ENCODE peak calls at places on chromosomes 11 and 22, in six cellular contexts. A is GM03348; U is activated CD4-positive, alpha-beta memory T cell treated with anti-CD3 and anti-CD28 coated beads for 36 hours; M is SW 1271; V is endothelial cell; L is HTR-8/SVneo. K is an unnamed sample.

GRCh38 chr22:47380692-47381091 is 618.2 kb downstream of the TBC1D22A start:
- DNase-seq in A (no peak), U (no peak), M (no peak), V (no peak), L (no peak), K (no peak)

GRCh38 chr11:14578551-14578956 is 58.4 kb upstream of the PSMA1 start:
- DNase-seq in A (no peak), U (peak), M (peak), V (peak), L (no peak), K (no peak)

GRCh38 chr11:118281284-118281683 is 17.2 kb upstream of the MPZL2 start:
- DNase-seq in A (no peak), U (peak), M (no peak), V (no peak), L (no peak), K (no peak)

GRCh38 chr22:24189249-24190158 is 8.2 kb downstream of the SUSD2 start:
- DNase-seq in A (peak), U (peak), M (peak), V (peak), L (peak), K (no peak)

GRCh38 chr11:43648888-43649287 is 31.6 kb upstream of the HSD17B12 start:
- DNase-seq in A (no peak), U (no peak), M (no peak), V (no peak), L (no peak), K (no peak)

GRCh38 chr11:2088284-2088683 is 50.9 kb downstream of the IGF2 start:
- DNase-seq in A (no peak), U (peak), M (no peak), V (no peak), L (no peak), K (no peak)

GRCh38 chr22:46561435-46561905 is 24.1 kb upstream of the CELSR1 start:
- DNase-seq in A (no peak), U (peak), M (peak), V (no peak), L (no peak), K (no peak)

GRCh38 chr11:46107780-46108179 is 13.5 kb downstream of the PHF21A start:
- DNase-seq in A (no peak), U (no peak), M (no peak), V (no peak), L (no peak), K (no peak)

GRCh38 chr11:72673943-72674828 is at the start of gene PDE2A:
- DNase-seq in A (no peak), U (no peak), M (no peak), V (peak), L (no peak), K (no peak)

GRCh38 chr11:83970061-83970671 is 684.0 kb upstream of the CCDC90B start:
- DNase-seq in A (no peak), U (no peak), M (no peak), V (no peak), L (no peak), K (no peak)

GRCh38 chr11:46210133-46210636 is 67.3 kb upstream of the CREB3L1 start:
- DNase-seq in A (peak), U (peak), M (no peak), V (no peak), L (peak), K (peak)

GRCh38 chr22:25051073-25051472 is 98.6 kb downstream of the KIAA1671 start:
- DNase-seq in A (no peak), U (peak), M (no peak), V (no peak), L (no peak), K (no peak)

GRCh38 chr22:41382098-41382578 is 396 bp downstream of the TEF start:
- DNase-seq in A (peak), U (peak), M (peak), V (peak), L (peak), K (no peak)

GRCh38 chr11:2771758-2772466 is 72.1 kb upstream of the KCNQ1OT1 start:
- DNase-seq in A (no peak), U (peak), M (no peak), V (peak), L (no peak), K (no peak)

GRCh38 chr11:114822038-114822437 is 143.7 kb downstream of the NXPE2 start:
- DNase-seq in A (no peak), U (no peak), M (no peak), V (no peak), L (no peak), K (no peak)

GRCh38 chr11:130909650-130910049 is 6.6 kb downstream of the SNX19 start:
- DNase-seq in A (no peak), U (no peak), M (no peak), V (no peak), L (no peak), K (no peak)

GRCh38 chr11:20004856-20005255 is 155.4 kb downstream of the DBX1 start:
- DNase-seq in A (no peak), U (no peak), M (no peak), V (no peak), L (no peak), K (no peak)

GRCh38 chr11:61700221-61700620 is 20.0 kb downstream of the DAGLA start:
- DNase-seq in A (peak), U (no peak), M (peak), V (no peak), L (peak), K (no peak)

GRCh38 chr11:1307998-1308744 is 1.3 kb downstream of the TOLLIP start:
- DNase-seq in A (peak), U (peak), M (no peak), V (no peak), L (no peak), K (no peak)

GRCh38 chr22:49657275-49657973 is 170.2 kb downstream of the BRD1 start:
- DNase-seq in A (no peak), U (peak), M (no peak), V (peak), L (no peak), K (no peak)

GRCh38 chr22:28969401-28970168 is 86.2 kb downstream of the ZNRF3 start:
- DNase-seq in A (no peak), U (no peak), M (no peak), V (no peak), L (no peak), K (no peak)

GRCh38 chr11:64000026-64000739 is 13.9 kb downstream of the OTUB1 start:
- DNase-seq in A (peak), U (peak), M (no peak), V (peak), L (no peak), K (no peak)